ENCODE peak calls at places on chromosomes 7 and 10, in four cellular contexts. C is A549, F is GM12878, R is HEK293T. A is an unnamed sample.
A peak's percentile ranks its signal among the peaks of the same experiment; 100 is the strongest.

GRCh38 chr10:118204292-118204943 is 137.7 kb downstream of the FAM204A start:
- DNase-seq in C (no peak), F (no peak), R (no peak), A (no peak)

GRCh38 chr7:100567045-100567730 is 6.5 kb downstream of the SAP25 start:
- DNase-seq in F (no peak), R (no peak), C (no peak), A (no peak)

GRCh38 chr7:156445997-156446761 is 194.4 kb upstream of the RNF32 start:
- DNase-seq in R (no peak), F (no peak), C (no peak), A (no peak)

GRCh38 chr10:120368927-120369326 is 88.1 kb upstream of the PLPP4 start:
- DNase-seq in F (no peak), R (no peak), C (no peak), A (no peak)

GRCh38 chr7:133794490-133794889 is 332.6 kb upstream of the LRGUK start:
- DNase-seq in F (no peak), C (no peak), R (no peak), A (peak; percentile 11)

GRCh38 chr7:23353172-23353571 is 54.0 kb downstream of the MALSU1 start:
- DNase-seq in R (no peak), C (no peak), F (peak; percentile 66), A (no peak)

GRCh38 chr7:106015586-106016218 is 52.6 kb downstream of the CDHR3 start:
- DNase-seq in C (no peak), F (no peak), R (no peak), A (no peak)

GRCh38 chr10:62637249-62638061 is 167.1 kb upstream of the ADO start:
- DNase-seq in R (no peak), C (no peak), F (peak; percentile 81), A (peak; percentile 61)

GRCh38 chr10:113386005-113386404 is 166.8 kb upstream of the HABP2 start:
- DNase-seq in C (peak; percentile 12), F (no peak), R (no peak), A (peak; percentile 56)

GRCh38 chr7:129607471-129608120 is 3.9 kb upstream of the NRF1 start:
- DNase-seq in F (no peak), C (peak; percentile 78), R (peak; percentile 63), A (no peak)

GRCh38 chr7:123773499-123773898 is 24.7 kb upstream of the WASL start:
- DNase-seq in C (no peak), F (no peak), R (no peak), A (no peak)

GRCh38 chr10:89502556-89502955 is 32.8 kb downstream of the SLC16A12 start:
- DNase-seq in R (no peak), C (no peak), F (no peak), A (peak; percentile 85)

GRCh38 chr10:68489919-68490318 is 18.1 kb upstream of the DNA2 start:
- DNase-seq in C (no peak), F (no peak), R (no peak), A (no peak)

GRCh38 chr10:50990568-50991495 is 83.5 kb upstream of the PRKG1 start:
- DNase-seq in C (peak; percentile 14), R (peak; percentile 39), F (no peak), A (peak; percentile 95)

GRCh38 chr7:23852135-23852534 is 142.1 kb downstream of the STK31 start:
- DNase-seq in R (no peak), C (no peak), F (no peak), A (no peak)

GRCh38 chr10:128024426-128024825 is 101.8 kb downstream of the MKI67 start:
- DNase-seq in R (no peak), C (no peak), F (no peak), A (no peak)

GRCh38 chr10:23293145-23293724 is 51.4 kb downstream of the C10orf67 start:
- DNase-seq in R (peak; percentile 42), F (peak; percentile 4), C (peak; percentile 10), A (peak; percentile 9)

GRCh38 chr10:69037489-69037888 is 48.9 kb downstream of the KIFBP start:
- DNase-seq in R (no peak), C (no peak), F (no peak), A (no peak)

GRCh38 chr7:3673524-3673923 is 372.5 kb downstream of the SDK1 start:
- DNase-seq in C (no peak), R (peak; percentile 37), F (no peak), A (peak; percentile 6)

GRCh38 chr7:100890640-100891521 is 1.4 kb upstream of the UFSP1 start:
- DNase-seq in C (no peak), R (no peak), F (no peak), A (no peak)

GRCh38 chr7:30910369-30911073 is 1.1 kb upstream of the AQP1 start:
- DNase-seq in C (no peak), F (no peak), R (no peak), A (no peak)

GRCh38 chr7:94183289-94183749 is 179.2 kb upstream of the BET1 start:
- DNase-seq in C (peak; percentile 65), F (no peak), R (no peak), A (peak; percentile 100)

GRCh38 chr10:52438119-52438518 is 124.0 kb downstream of the DKK1 start:
- DNase-seq in C (no peak), F (no peak), R (no peak), A (no peak)

GRCh38 chr10:6054884-6055283 is 7.3 kb downstream of the IL2RA start:
- DNase-seq in R (no peak), F (no peak), C (no peak), A (no peak)

GRCh38 chr7:5774136-5774535 is 7.3 kb downstream of the RNF216 start:
- DNase-seq in C (no peak), R (no peak), F (no peak), A (no peak)

GRCh38 chr10:60522617-60523016 is 132.9 kb upstream of the ANK3 start:
- DNase-seq in R (no peak), F (no peak), C (no peak), A (no peak)

GRCh38 chr7:77409005-77409738 is 7.0 kb downstream of the GSAP start:
- DNase-seq in C (no peak), R (no peak), F (no peak), A (peak; percentile 56)

GRCh38 chr10:84308481-84309304 is 19.7 kb upstream of the CCSER2 start:
- DNase-seq in R (no peak), F (peak; percentile 26), C (no peak), A (peak; percentile 92)

GRCh38 chr10:84308021-84308420 is 20.4 kb upstream of the CCSER2 start:
- DNase-seq in C (no peak), F (no peak), R (no peak), A (peak; percentile 76)

GRCh38 chr10:84312816-84313215 is 15.6 kb upstream of the CCSER2 start:
- DNase-seq in R (no peak), C (no peak), F (no peak), A (no peak)

GRCh38 chr10:84311596-84311995 is 16.8 kb upstream of the CCSER2 start:
- DNase-seq in C (no peak), R (no peak), F (no peak), A (no peak)

DNA sequence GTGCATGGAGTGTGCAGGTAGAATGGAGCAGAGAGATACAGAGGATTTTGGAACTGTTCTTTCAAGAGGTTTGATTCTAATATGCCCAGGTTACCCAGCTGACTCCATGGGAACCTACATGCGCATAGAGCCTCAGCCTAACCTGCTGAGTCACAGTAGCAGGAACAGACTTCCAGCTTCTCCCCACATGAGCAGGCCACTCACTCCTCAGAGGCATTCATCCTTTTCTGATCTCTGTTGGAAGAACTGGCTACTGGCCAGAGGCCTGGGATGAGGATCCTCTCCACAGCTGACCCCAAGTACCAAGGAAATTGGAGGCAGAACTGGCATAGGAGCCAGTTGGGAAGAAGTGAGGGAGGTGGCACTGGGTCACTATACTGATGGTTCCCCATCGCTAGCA is 17.9 kb upstream of the CCSER2 start:
- DNase-seq in R (no peak), C (no peak), F (no peak), A (peak; percentile 86)
- TF ChIP-seq BHLHE40 in R (no peak), C (no peak), F (no peak), A (no peak)

GRCh38 chr10:44395902-44396670 is 11.2 kb upstream of the CXCL12 start:
- DNase-seq in F (no peak), C (no peak), R (no peak), A (no peak)
- TF ChIP-seq BHLHE40 in F (no peak), C (no peak), R (no peak), A (no peak)

DNA sequence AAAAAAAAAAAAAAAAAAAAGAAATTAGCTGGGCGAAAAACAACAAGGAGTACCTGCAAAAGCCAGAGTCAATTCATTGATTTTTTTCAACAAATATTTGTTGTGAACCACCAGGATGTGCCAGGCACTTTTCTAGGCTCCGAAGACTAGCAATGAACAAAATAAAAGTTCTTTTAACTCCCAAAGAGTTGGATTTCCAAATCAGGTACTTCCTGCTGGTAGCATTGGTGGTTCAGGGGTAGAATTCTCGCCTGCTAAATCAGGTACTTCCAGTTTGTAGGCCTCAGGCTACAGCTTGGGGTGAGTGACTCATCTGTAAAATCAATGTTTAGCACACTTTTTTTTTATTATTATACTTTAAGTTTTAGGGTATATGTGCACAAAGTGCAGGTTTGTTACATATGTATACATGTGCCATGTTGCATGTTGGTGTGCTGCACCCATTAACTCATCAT is 10.9 kb downstream of the PPA1 start:
- DNase-seq in C (no peak), F (no peak), R (no peak), A (peak; percentile 35)
- TF ChIP-seq BHLHE40 in C (no peak), F (no peak), R (no peak), A (no peak)

GRCh38 chr10:114541081-114541833 is 116.8 kb downstream of the ABLIM1 start:
- DNase-seq in F (no peak), C (no peak), R (no peak), A (peak; percentile 91)
- TF ChIP-seq BHLHE40 in F (no peak), C (no peak), R (no peak), A (peak; percentile 28)

DNA sequence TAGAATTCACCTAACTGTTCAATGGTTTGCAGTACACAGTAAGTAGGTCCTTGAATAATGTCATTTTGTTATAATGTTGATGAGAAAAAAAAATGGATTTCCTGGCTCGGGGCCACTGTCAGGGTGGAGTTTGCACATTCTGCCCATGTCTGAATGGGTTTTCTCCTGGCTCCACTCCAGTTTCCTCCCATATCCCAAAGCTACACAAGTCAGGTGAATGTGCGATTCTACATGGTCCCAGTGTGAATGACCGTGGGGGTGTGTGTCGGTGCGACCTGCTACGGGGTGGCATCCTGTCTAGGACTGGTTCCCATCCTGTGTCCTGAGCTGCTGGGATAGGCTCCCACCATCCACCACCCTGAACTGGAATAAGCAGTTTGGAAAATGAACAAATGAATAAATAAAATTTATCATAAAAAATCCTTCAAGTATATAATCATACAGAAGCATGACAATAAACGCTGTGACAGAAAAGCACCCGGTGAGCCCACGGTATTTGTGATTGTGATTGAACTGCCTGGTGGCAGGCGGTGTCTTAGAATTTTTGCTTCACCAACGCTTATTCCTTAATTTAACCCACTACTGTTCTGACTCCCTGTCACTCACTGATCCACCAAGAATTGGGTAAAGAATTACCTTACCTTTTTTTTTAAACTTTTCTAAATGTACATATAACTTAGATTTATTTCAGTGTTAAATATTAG is 114.1 kb downstream of the ICA1 start:
- DNase-seq in F (no peak), C (no peak), R (no peak), A (no peak)
- TF ChIP-seq BHLHE40 in F (no peak), C (no peak), R (no peak), A (no peak)

GRCh38 chr10:95233377-95234034 is 39.5 kb downstream of the ACSM6 start:
- DNase-seq in F (no peak), C (no peak), R (no peak), A (peak; percentile 28)

GRCh38 chr10:95234951-95235350 is 40.9 kb downstream of the ACSM6 start:
- DNase-seq in C (no peak), F (no peak), R (no peak), A (no peak)

GRCh38 chr10:95237376-95238170 is 43.5 kb downstream of the ACSM6 start:
- DNase-seq in R (no peak), F (no peak), C (no peak), A (peak; percentile 60)

GRCh38 chr10:95235676-95236067 is 41.6 kb downstream of the ACSM6 start:
- DNase-seq in R (no peak), C (no peak), F (no peak), A (no peak)

GRCh38 chr10:95236068-95236903 is 42.2 kb downstream of the ACSM6 start:
- DNase-seq in F (peak; percentile 90), C (no peak), R (no peak), A (peak; percentile 81)
- TF ChIP-seq BHLHE40 in F (peak; percentile 99), C (no peak), R (no peak), A (no peak)